ENCODE peak calls at places on chromosome 22, in ten cellular contexts. R is cardiac fibroblast; I is PC-3; S is spleen; B is GM12865; L is CD8-positive, alpha-beta memory T cell; H is retinal pigment epithelial cell; Q is H1; O is mammary epithelial cell; F is HFF-Myc. D is an unnamed sample.

GRCh38 chr22:31227186-31227585 is 15.1 kb downstream of the LIMK2 start:
- DNase-seq in S (no peak), B (no peak), O (no peak), H (no peak), L (no peak), I (no peak), Q (no peak), F (no peak), R (no peak), D (no peak)

GRCh38 chr22:46980392-46980791 is 217.9 kb downstream of the TBC1D22A start:
- DNase-seq in F (no peak), B (no peak), I (no peak), H (no peak), L (no peak), O (no peak), R (no peak), S (no peak), Q (no peak), D (no peak)

GRCh38 chr22:31628969-31629723 is 32.9 kb downstream of the PISD start:
- DNase-seq in F (no peak), O (no peak), S (peak; percentile 79), B (no peak), I (no peak), H (no peak), R (no peak), L (no peak), Q (no peak), D (no peak)

GRCh38 chr22:45598596-45599217 is 72.9 kb upstream of the ATXN10 start:
- DNase-seq in O (no peak), R (no peak), L (no peak), I (no peak), Q (no peak), S (peak; percentile 59), H (no peak), B (no peak), F (peak; percentile 37), D (no peak)

GRCh38 chr22:21642584-21643448 is 714 bp downstream of the SDF2L1 start:
- DNase-seq in L (peak; percentile 61), B (peak; percentile 77), I (peak; percentile 69), O (peak; percentile 62), F (no peak), H (no peak), R (peak; percentile 63), S (peak; percentile 87), Q (peak; percentile 84), D (no peak)

GRCh38 chr22:49400866-49401598 is 426.6 kb downstream of the BRD1 start:
- DNase-seq in L (no peak), S (peak; percentile 54), B (no peak), F (no peak), O (no peak), Q (no peak), H (no peak), R (no peak), I (no peak), D (no peak)

GRCh38 chr22:49232319-49233067 is 595.2 kb downstream of the BRD1 start:
- DNase-seq in H (no peak), L (no peak), I (no peak), Q (peak; percentile 42), R (no peak), F (no peak), S (peak; percentile 55), B (no peak), O (no peak), D (no peak)

GRCh38 chr22:39278040-39278439 is 33.3 kb upstream of the PDGFB start:
- DNase-seq in B (no peak), O (no peak), I (peak; percentile 15), F (no peak), Q (no peak), S (no peak), L (no peak), R (peak; percentile 43), H (no peak), D (no peak)

GRCh38 chr22:24189249-24190158 is 8.2 kb downstream of the SUSD2 start:
- DNase-seq in S (peak; percentile 90), I (peak; percentile 69), B (peak; percentile 54), Q (peak; percentile 91), R (peak; percentile 75), F (no peak), H (no peak), L (peak; percentile 32), O (peak; percentile 60), D (no peak)

GRCh38 chr22:27461470-27461869 is 340.1 kb downstream of the MN1 start:
- DNase-seq in F (no peak), S (no peak), I (peak; percentile 70), H (peak; percentile 83), R (peak; percentile 97), L (no peak), O (peak; percentile 68), B (no peak), Q (no peak), D (no peak)

GRCh38 chr22:36916034-36916433 is 2.6 kb downstream of the CSF2RB start:
- DNase-seq in H (no peak), I (no peak), F (no peak), Q (no peak), O (no peak), S (no peak), B (no peak), L (no peak), R (no peak), D (no peak)

GRCh38 chr22:36913431-36914382 is at the start of gene CSF2RB:
- DNase-seq in I (no peak), L (no peak), S (peak; percentile 91), H (no peak), F (no peak), B (peak; percentile 48), R (no peak), O (no peak), Q (no peak), D (no peak)

GRCh38 chr22:36912694-36913430 is 566 bp upstream of the CSF2RB start:
- DNase-seq in I (no peak), Q (no peak), O (no peak), L (no peak), S (no peak), R (no peak), H (no peak), F (no peak), B (no peak), D (no peak)

GRCh38 chr22:36911887-36912661 is 1.4 kb upstream of the CSF2RB start:
- DNase-seq in R (no peak), O (no peak), H (no peak), B (no peak), I (no peak), S (no peak), F (no peak), Q (no peak), L (no peak), D (no peak)

DNA sequence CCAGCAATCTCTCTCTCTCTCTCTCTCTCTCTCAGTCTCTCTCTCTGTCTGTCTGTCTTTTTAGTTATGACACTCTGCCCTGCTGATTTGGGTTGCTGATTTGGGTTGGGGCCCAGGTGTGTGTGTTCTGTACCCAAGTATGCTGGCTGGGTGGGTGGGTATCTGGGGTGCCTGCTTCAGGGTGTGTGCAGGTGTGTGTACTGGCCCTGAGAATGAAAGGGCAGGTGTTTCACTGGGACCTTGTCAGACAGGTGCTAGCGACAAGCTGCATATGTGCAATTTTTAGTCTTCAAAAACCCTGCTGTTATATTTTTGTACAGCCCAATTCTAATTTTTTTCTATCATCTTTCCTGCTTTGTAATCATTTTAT is 940 bp downstream of the CSF2RB start:
- DNase-seq in Q (no peak), F (no peak), H (no peak), O (no peak), B (no peak), L (no peak), S (no peak), R (no peak), I (no peak), D (no peak)
- H3K4me3 ChIP-seq in Q (no peak overlapping the region), F (no peak overlapping the region), H (no peak overlapping the region), O (no peak overlapping the region), B (peak overlapping the region; percentile 54), L (no peak overlapping the region), S (peak overlapping the region; percentile 37), R (no peak overlapping the region), I (no peak overlapping the region), D (peak overlapping the region; percentile 67)

DNA sequence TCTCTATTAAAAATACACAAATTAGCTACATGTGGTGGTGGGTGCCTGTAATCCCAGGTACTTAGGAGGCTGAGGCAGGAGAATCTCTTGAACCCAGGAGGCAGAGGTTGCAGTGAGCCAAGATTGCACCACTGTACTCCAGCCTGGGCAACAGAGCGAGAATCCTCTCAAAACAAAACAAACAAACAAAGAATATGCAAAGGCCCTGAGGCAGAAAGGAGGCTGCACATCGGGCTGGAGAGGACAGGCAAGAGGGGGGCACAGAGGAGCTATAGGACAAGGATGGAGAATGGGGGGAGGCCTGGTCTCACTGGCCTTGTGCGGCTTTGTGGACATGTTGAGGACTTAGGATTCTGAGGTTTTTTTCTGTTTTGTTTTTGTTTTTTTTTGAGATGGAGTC is 8.4 kb downstream of the TRIOBP start:
- DNase-seq in B (no peak), O (no peak), R (no peak), H (no peak), F (no peak), S (no peak), I (no peak), Q (no peak), L (no peak), D (no peak)
- H3K4me3 ChIP-seq in B (no peak overlapping the region), O (no peak overlapping the region), R (no peak overlapping the region), H (no peak overlapping the region), F (no peak overlapping the region), S (no peak overlapping the region), I (no peak overlapping the region), Q (no peak overlapping the region), L (no peak overlapping the region), D (no peak overlapping the region)

DNA sequence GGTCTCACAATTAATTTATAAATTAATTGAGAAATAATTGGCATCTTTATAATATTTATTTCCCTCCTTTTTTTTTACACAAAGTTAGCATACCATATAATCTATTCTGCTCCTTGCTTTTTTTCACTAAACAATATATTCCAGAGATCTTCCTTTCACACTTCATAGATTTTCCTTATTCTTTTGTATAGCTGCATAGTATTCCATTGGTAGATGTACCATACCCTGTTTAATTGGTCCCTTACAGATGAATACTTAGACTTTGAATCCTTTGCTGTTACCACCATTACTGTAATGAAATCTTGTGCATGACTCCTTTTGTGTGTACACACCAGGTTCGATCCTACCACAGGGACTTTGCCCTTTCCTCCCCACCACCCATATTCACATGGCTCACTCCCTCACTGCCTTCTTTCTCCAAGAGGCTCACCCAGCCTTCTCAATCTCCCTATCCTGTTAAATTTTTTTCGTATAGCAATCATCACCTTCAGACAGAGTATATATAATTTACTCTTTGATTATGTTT is 48.9 kb downstream of the RBX1 start:
- DNase-seq in S (no peak), F (no peak), H (no peak), B (no peak), Q (no peak), O (no peak), L (no peak), R (no peak), I (no peak), D (no peak)
- H3K4me3 ChIP-seq in S (no peak overlapping the region), F (no peak overlapping the region), H (no peak overlapping the region), B (no peak overlapping the region), Q (no peak overlapping the region), O (no peak overlapping the region), L (no peak overlapping the region), R (no peak overlapping the region), I (no peak overlapping the region), D (no peak overlapping the region)

DNA sequence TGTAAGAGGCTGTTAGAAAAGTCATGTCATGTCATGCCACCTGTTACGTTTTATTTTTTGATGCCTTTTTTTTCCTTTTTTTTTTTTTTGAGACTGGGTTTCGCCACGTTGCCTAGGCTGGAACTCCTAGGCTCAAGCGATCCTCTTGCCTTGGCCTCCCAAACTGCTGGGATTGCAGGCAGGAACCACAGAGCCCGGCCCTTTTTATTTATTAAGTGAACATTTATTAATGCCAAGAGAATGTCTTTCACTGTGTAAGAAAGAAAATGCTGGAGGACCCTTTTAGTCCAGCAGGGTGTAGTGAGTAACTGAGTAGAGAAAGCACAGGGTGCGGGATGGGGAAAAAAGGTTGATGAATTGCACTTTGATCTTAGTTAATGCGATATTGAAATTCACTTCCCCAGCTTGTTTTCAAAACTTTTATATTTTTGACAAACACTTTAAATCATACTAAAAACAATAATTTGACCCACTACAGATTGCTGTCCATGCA is 2.3 kb upstream of the XBP1 start:
- DNase-seq in L (peak; percentile 43), R (no peak), B (no peak), Q (no peak), O (no peak), H (no peak), F (no peak), I (no peak), S (no peak), D (no peak)
- H3K4me3 ChIP-seq in L (peak overlapping the region; percentile 48), R (no peak overlapping the region), B (peak overlapping the region; percentile 95), Q (no peak overlapping the region), O (no peak overlapping the region), H (no peak overlapping the region), F (no peak overlapping the region), I (no peak overlapping the region), S (peak overlapping the region; percentile 76), D (peak overlapping the region; percentile 73)